ENCODE peak calls at places on chromosomes 5 and 9, in six cellular contexts. Y is stimulated activated CD4-positive, alpha-beta T cell treated with anti-CD3 and anti-CD28 coated beads, Interleukin-4, amount 100 ng/mL, for 4 hours; D is mesendoderm; L is stimulated activated CD8-positive, alpha-beta memory T cell treated with anti-CD3 and anti-CD28 coated beads, Interleukin-2, amount 100 ng/mL, for 48 hours; B is psoas muscle; K is astrocyte of the spinal cord. N is an unnamed sample.

GRCh38 chr5:179923422-179923821 is 15.7 kb upstream of the TBC1D9B start:
- DNase-seq in Y (no peak), D (no peak), L (no peak), B (no peak), K (no peak), N (no peak)

GRCh38 chr5:51988561-51988960 is 605.3 kb downstream of the ISL1 start:
- DNase-seq in Y (no peak), D (no peak), L (no peak), B (no peak), K (no peak), N (peak)

GRCh38 chr5:169127431-169127830 is 173.5 kb downstream of the SLIT3 start:
- DNase-seq in Y (no peak), D (no peak), L (no peak), B (no peak), K (no peak), N (no peak)

GRCh38 chr9:113621309-113621791 is 157.8 kb downstream of the RGS3 start:
- DNase-seq in Y (no peak), D (peak), L (no peak), B (peak), K (peak), N (no peak)

GRCh38 chr5:56028708-56029107 is 33.9 kb upstream of the IL6ST start:
- DNase-seq in Y (no peak), D (no peak), L (no peak), B (no peak), K (no peak), N (no peak)

GRCh38 chr5:173535166-173535975 is 81.1 kb downstream of the BOD1 start:
- DNase-seq in Y (no peak), D (no peak), L (no peak), B (no peak), K (no peak), N (no peak)

GRCh38 chr9:109771796-109772525 is 8.0 kb upstream of the PALM2AKAP2 start:
- DNase-seq in Y (no peak), D (peak), L (no peak), B (no peak), K (peak), N (no peak)

GRCh38 chr5:25028994-25029393 is 384.2 kb upstream of the CDH10 start:
- DNase-seq in Y (no peak), D (no peak), L (no peak), B (no peak), K (peak), N (no peak)

GRCh38 chr9:107883496-107884120 is 394.0 kb upstream of the KLF4 start:
- DNase-seq in Y (no peak), D (no peak), L (no peak), B (no peak), K (no peak), N (no peak)

GRCh38 chr5:40675396-40676133 is 4.2 kb upstream of the PTGER4 start:
- DNase-seq in Y (peak), D (no peak), L (no peak), B (no peak), K (no peak), N (no peak)